ENCODE peak calls at places on chromosomes 4 and X, in nine cellular contexts. P is right cardiac atrium; Q is Peyer's patch; V is anterior cingulate cortex; C is CD14-positive monocyte; E is naive B cell; U is activated CD4-positive, alpha-beta T cell treated with anti-CD3 and anti-CD28 coated beads, Interleukin-2, amount 10 ng/mL, durations not matched to agents 7 days and 5 days; B is stomach; M is brain microvascular endothelial cell. F is an unnamed sample.

GRCh38 chr4:108683479-108683878 is 33.1 kb downstream of the OSTC start:
- DNase-seq in V (no peak), B (no peak), C (no peak), P (no peak), Q (no peak), E (no peak), M (peak; percentile 43), U (no peak), F (no peak)

GRCh38 chrX:125289209-125289608 is 30.5 kb upstream of the TEX13C start:
- DNase-seq in M (peak; percentile 7), U (no peak), E (no peak), V (no peak), Q (no peak), B (no peak), C (no peak), P (no peak), F (no peak)

GRCh38 chrX:65985922-65986588 is 53.8 kb downstream of the VSIG4 start:
- DNase-seq in C (no peak), M (peak; percentile 31), E (peak; percentile 29), P (no peak), V (no peak), B (no peak), U (peak; percentile 60), Q (no peak), F (no peak)

GRCh38 chr4:156190606-156191005 is 236.9 kb upstream of the CTSO start:
- DNase-seq in B (no peak), V (no peak), M (peak; percentile 73), E (no peak), P (no peak), Q (no peak), C (no peak), U (no peak), F (no peak)

GRCh38 chrX:13485167-13485566 is 84.2 kb upstream of the EGFL6 start:
- DNase-seq in P (no peak), E (no peak), B (no peak), C (no peak), V (no peak), M (no peak), Q (no peak), U (no peak), F (no peak)

GRCh38 chr4:55838356-55838755 is 15.1 kb upstream of the EXOC1 start:
- DNase-seq in U (no peak), Q (no peak), V (no peak), B (no peak), C (no peak), P (no peak), M (no peak), E (no peak), F (no peak)

GRCh38 chr4:137156054-137156453 is 376.2 kb downstream of the PCDH18 start:
- DNase-seq in U (no peak), Q (no peak), M (peak; percentile 3), C (no peak), P (no peak), B (no peak), E (no peak), V (no peak), F (no peak)

GRCh38 chrX:23784487-23785301 is 1.7 kb downstream of the SAT1 start:
- DNase-seq in P (no peak), V (no peak), E (peak; percentile 51), C (no peak), M (peak; percentile 20), Q (no peak), B (no peak), U (peak; percentile 13), F (no peak)

GRCh38 chr4:112031712-112032328 is 113.4 kb upstream of the FAM241A start:
- DNase-seq in B (no peak), E (no peak), C (no peak), V (no peak), U (peak; percentile 7), M (peak; percentile 32), Q (peak; percentile 54), P (no peak), F (no peak)

F was measured in head of caudate nucleus.